ENCODE peak calls at places on chromosomes 2 and 18, in seven cellular contexts. L is spleen, M is K562, S is HCT116, W is prostate gland, E is adrenal gland, Q is lower leg skin. U is an unnamed sample.

GRCh38 chr18:46452820-46453219 is 204.2 kb downstream of the LOXHD1 start:
- DNase-seq in L (no peak), M (no peak), S (peak), W (no peak), E (no peak), Q (no peak), U (no peak)

GRCh38 chr18:37107748-37108522 is 279.0 kb downstream of the KIAA1328 start:
- DNase-seq in L (no peak), M (no peak), S (no peak), W (no peak), E (no peak), Q (no peak), U (peak)

GRCh38 chr2:150850641-150851040 is 363.2 kb upstream of the RND3 start:
- DNase-seq in L (no peak), M (no peak), S (no peak), W (no peak), E (no peak), Q (no peak), U (no peak)

GRCh38 chr18:29892960-29893558 is 1149.5 kb downstream of the DSC3 start:
- DNase-seq in L (no peak), M (peak), S (no peak), W (no peak), E (no peak), Q (no peak), U (no peak)

GRCh38 chr2:88210132-88211004 is 40.2 kb downstream of the THNSL2 start:
- DNase-seq in L (no peak), M (no peak), S (no peak), W (no peak), E (no peak), Q (no peak), U (no peak)

GRCh38 chr2:95310651-95311050 is 13.5 kb downstream of the KCNIP3 start:
- DNase-seq in L (no peak), M (no peak), S (no peak), W (no peak), E (no peak), Q (no peak), U (no peak)

GRCh38 chr2:240840435-240841060 is 20.5 kb upstream of the KIF1A start:
- DNase-seq in L (no peak), M (peak), S (peak), W (peak), E (peak), Q (no peak), U (peak)

GRCh38 chr18:12000072-12000659 is 18.9 kb downstream of the IMPA2 start:
- DNase-seq in L (no peak), M (no peak), S (no peak), W (no peak), E (no peak), Q (no peak), U (no peak)

GRCh38 chr2:27127883-27128670 is 4.5 kb downstream of the ABHD1 start:
- DNase-seq in L (no peak), M (no peak), S (no peak), W (no peak), E (no peak), Q (no peak), U (no peak)

GRCh38 chr18:63409301-63409700 is 13.0 kb downstream of the VPS4B start:
- DNase-seq in L (no peak), M (no peak), S (no peak), W (no peak), E (no peak), Q (no peak), U (no peak)

GRCh38 chr18:62682396-62682795 is 32.9 kb upstream of the PHLPP1 start:
- DNase-seq in L (no peak), M (no peak), S (no peak), W (no peak), E (no peak), Q (no peak), U (no peak)

GRCh38 chr2:56287974-56288373 is 104.2 kb downstream of the CCDC85A start:
- DNase-seq in L (no peak), M (no peak), S (peak), W (no peak), E (no peak), Q (no peak), U (no peak)

GRCh38 chr2:66929632-66930385 is 467.3 kb upstream of the ETAA1 start:
- DNase-seq in L (peak), M (no peak), S (no peak), W (peak), E (peak), Q (peak), U (peak)

GRCh38 chr18:24990548-24991219 is 361.3 kb downstream of the ZNF521 start:
- DNase-seq in L (no peak), M (no peak), S (no peak), W (no peak), E (no peak), Q (no peak), U (no peak)

GRCh38 chr2:54581326-54582039 is 125.4 kb downstream of the SPTBN1 start:
- DNase-seq in L (no peak), M (no peak), S (no peak), W (no peak), E (no peak), Q (no peak), U (no peak)

GRCh38 chr2:9355270-9355669 is 68.1 kb downstream of the ITGB1BP1 start:
- DNase-seq in L (no peak), M (no peak), S (no peak), W (no peak), E (no peak), Q (no peak), U (no peak)

GRCh38 chr2:170843656-170844055 is 27.0 kb downstream of the GAD1 start:
- DNase-seq in L (no peak), M (no peak), S (peak), W (no peak), E (no peak), Q (no peak), U (no peak)

GRCh38 chr18:45891806-45892205 is 66.3 kb downstream of the SIGLEC15 start:
- DNase-seq in L (no peak), M (no peak), S (no peak), W (no peak), E (no peak), Q (no peak), U (no peak)

GRCh38 chr2:17754773-17755425 is 961 bp downstream of the GEN1 start:
- DNase-seq in L (no peak), M (peak), S (no peak), W (no peak), E (no peak), Q (no peak), U (no peak)

GRCh38 chr18:71583291-71583690 is 960.9 kb downstream of the CBLN2 start:
- DNase-seq in L (no peak), M (no peak), S (no peak), W (no peak), E (no peak), Q (no peak), U (no peak)

GRCh38 chr2:65389476-65389875 is 42.9 kb downstream of the SPRED2 start:
- DNase-seq in L (no peak), M (no peak), S (no peak), W (no peak), E (no peak), Q (no peak), U (no peak)

GRCh38 chr2:173417801-173418200 is 63.1 kb downstream of the CDCA7 start:
- DNase-seq in L (no peak), M (no peak), S (no peak), W (no peak), E (no peak), Q (no peak), U (no peak)

GRCh38 chr2:145598434-145598833 is 1078.5 kb upstream of the ZEB2 start:
- DNase-seq in L (no peak), M (no peak), S (no peak), W (no peak), E (no peak), Q (no peak), U (no peak)

GRCh38 chr2:224982910-224983688 is 59.2 kb downstream of the DOCK10 start:
- DNase-seq in L (no peak), M (no peak), S (no peak), W (no peak), E (no peak), Q (no peak), U (no peak)

GRCh38 chr2:180520206-180520605 is 460.2 kb upstream of the UBE2E3 start:
- DNase-seq in L (no peak), M (no peak), S (peak), W (no peak), E (no peak), Q (no peak), U (no peak)

GRCh38 chr2:19944205-19944845 is 42.5 kb upstream of the TTC32 start:
- DNase-seq in L (no peak), M (no peak), S (no peak), W (no peak), E (no peak), Q (no peak), U (no peak)

GRCh38 chr2:45974056-45974455 is 322.6 kb downstream of the PRKCE start:
- DNase-seq in L (no peak), M (no peak), S (no peak), W (no peak), E (no peak), Q (no peak), U (no peak)

GRCh38 chr2:231970461-231970860 is 8.9 kb downstream of the DIS3L2 start:
- DNase-seq in L (no peak), M (no peak), S (no peak), W (no peak), E (no peak), Q (no peak), U (no peak)

GRCh38 chr2:160125366-160125765 is 63.0 kb upstream of the PLA2R1 start:
- DNase-seq in L (no peak), M (no peak), S (no peak), W (no peak), E (no peak), Q (no peak), U (no peak)

GRCh38 chr2:233387667-233388528 is 33.6 kb downstream of the DGKD start:
- DNase-seq in L (no peak), M (no peak), S (no peak), W (peak), E (peak), Q (peak), U (peak)

GRCh38 chr2:223692227-223692947 is 90.2 kb upstream of the SCG2 start:
- DNase-seq in L (no peak), M (peak), S (peak), W (no peak), E (peak), Q (peak), U (peak)

GRCh38 chr2:31387850-31388249 is 26.7 kb downstream of the XDH start:
- DNase-seq in L (no peak), M (no peak), S (no peak), W (no peak), E (no peak), Q (no peak), U (no peak)

GRCh38 chr2:138712212-138712979 is 67.8 kb downstream of the NXPH2 start:
- DNase-seq in L (no peak), M (no peak), S (no peak), W (no peak), E (no peak), Q (no peak), U (no peak)

GRCh38 chr2:178836807-178837206 is 29.6 kb upstream of the TTN start:
- DNase-seq in L (no peak), M (no peak), S (no peak), W (no peak), E (no peak), Q (no peak), U (no peak)

GRCh38 chr2:201472411-201472810 is 20.9 kb downstream of the STRADB start:
- DNase-seq in L (no peak), M (no peak), S (no peak), W (no peak), E (no peak), Q (no peak), U (no peak)

GRCh38 chr18:12890500-12890899 is 6.5 kb upstream of the PTPN2 start:
- DNase-seq in L (no peak), M (peak), S (no peak), W (no peak), E (no peak), Q (no peak), U (no peak)

GRCh38 chr2:86786001-86786536 is 4.6 kb downstream of the CD8A start:
- DNase-seq in L (no peak), M (no peak), S (no peak), W (no peak), E (no peak), Q (no peak), U (no peak)

GRCh38 chr2:234570476-234570875 is 73.6 kb upstream of the ARL4C start:
- DNase-seq in L (no peak), M (no peak), S (no peak), W (no peak), E (no peak), Q (no peak), U (no peak)

GRCh38 chr2:234566622-234567021 is 69.7 kb upstream of the ARL4C start:
- DNase-seq in L (no peak), M (no peak), S (no peak), W (no peak), E (no peak), Q (no peak), U (no peak)

GRCh38 chr2:234569776-234570430 is 73.0 kb upstream of the ARL4C start:
- DNase-seq in L (no peak), M (no peak), S (no peak), W (no peak), E (no peak), Q (no peak), U (no peak)

GRCh38 chr2:234577191-234577590 is 80.3 kb upstream of the ARL4C start:
- DNase-seq in L (no peak), M (no peak), S (no peak), W (no peak), E (no peak), Q (no peak), U (no peak)

GRCh38 chr2:234571620-234572407 is 74.9 kb upstream of the ARL4C start:
- DNase-seq in L (no peak), M (no peak), S (no peak), W (no peak), E (no peak), Q (no peak), U (no peak)
- H3K4me3 ChIP-seq in L (no peak), M (no peak), S (no peak), W (no peak), E (no peak), Q (no peak), U (no peak)

DNA sequence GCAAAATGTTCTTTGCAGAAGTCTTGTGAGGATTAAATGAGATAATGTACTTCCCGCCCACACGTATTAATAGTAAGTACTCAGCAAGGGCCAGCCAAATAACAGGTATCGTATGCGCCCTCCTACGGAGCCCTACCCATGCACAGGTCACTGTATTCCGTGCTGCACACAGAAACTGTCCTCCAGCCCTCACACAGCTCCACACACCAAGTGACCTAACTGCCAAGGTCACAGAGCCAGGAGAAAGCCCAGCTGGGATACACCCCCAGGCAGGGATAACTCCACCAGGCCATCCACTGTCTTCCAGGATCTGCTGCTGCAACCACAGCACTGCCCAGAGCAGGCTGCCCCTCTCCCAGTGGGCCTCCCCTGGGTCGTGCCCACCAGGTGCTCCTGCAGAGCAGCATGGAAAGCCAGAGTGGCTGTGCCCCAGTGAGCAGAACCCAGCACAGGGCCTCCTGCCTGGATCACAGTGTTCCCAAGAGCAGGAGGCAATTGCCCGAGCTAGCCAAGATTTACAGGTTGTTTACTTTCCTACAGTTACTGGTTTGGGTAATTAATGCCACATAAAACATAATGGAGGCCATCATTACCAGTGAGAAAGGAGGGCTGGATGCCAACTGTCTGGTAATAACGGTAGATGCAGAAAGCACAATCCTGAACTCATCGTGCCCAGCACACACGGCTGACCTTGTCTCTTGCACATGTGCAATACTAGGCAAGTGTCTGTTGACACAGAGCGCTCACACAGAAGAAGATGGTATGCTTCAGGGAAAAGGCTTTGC is 24.4 kb downstream of the TFCP2L1 start:
- DNase-seq in L (peak), M (no peak), S (no peak), W (peak), E (peak), Q (no peak), U (peak)
- TF ChIP-seq POLR2A in L (no peak), M (no peak), S (no peak), W (no peak), E (no peak), Q (no peak), U (no peak)

GRCh38 chr2:149597050-149598013 is 9.8 kb upstream of the MMADHC start:
- DNase-seq in L (no peak), M (peak), S (peak), W (peak), E (peak), Q (peak), U (peak)
- H3K4me3 ChIP-seq in L (peak), M (no peak), S (peak), W (no peak), E (no peak), Q (no peak), U (no peak)

GRCh38 chr2:143936758-143937562 is 583.0 kb downstream of the ZEB2 start:
- DNase-seq in L (peak), M (no peak), S (no peak), W (no peak), E (no peak), Q (no peak), U (no peak)
- TF ChIP-seq POLR2A in L (no peak), M (no peak), S (no peak), W (no peak), E (no peak), Q (no peak), U (no peak)

GRCh38 chr18:77080283-77080682 is 52.3 kb downstream of the MBP start:
- DNase-seq in L (no peak), M (no peak), S (no peak), W (no peak), E (no peak), Q (no peak), U (no peak)
- H3K4me3 ChIP-seq in L (peak), M (no peak), S (no peak), W (no peak), E (no peak), Q (no peak), U (no peak)

GRCh38 chr2:214809751-214810564 is 475 bp upstream of the BARD1 start:
- DNase-seq in L (peak), M (peak), S (peak), W (peak), E (peak), Q (peak), U (peak)
- TF ChIP-seq POLR2A in L (no peak), M (peak), S (no peak), W (peak), E (no peak), Q (no peak), U (peak)

DNA sequence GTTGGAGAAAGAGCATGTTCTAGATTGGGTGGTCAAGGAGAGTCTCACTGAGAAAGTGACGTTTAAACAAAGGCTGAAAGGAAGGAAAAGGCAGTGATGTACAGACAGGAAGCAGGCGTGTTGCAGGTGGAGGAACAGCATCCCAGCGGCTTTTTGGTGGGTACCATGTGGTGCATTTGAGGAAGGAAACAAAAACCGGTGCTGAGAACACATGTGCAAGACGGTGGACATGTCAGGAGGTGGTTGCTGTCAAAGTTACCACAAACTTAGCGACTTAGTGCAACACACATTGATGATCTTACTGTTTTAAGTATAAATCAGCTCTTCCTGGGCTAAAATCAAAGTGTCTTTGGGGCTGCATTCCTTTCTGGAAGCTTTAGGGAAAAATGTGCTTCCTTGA is 380.7 kb downstream of the FBXO15 start:
- DNase-seq in L (no peak), M (no peak), S (no peak), W (no peak), E (no peak), Q (no peak), U (no peak)
- H3K4me3 ChIP-seq in L (no peak), M (no peak), S (no peak), W (no peak), E (no peak), Q (no peak), U (no peak)

GRCh38 chr18:59537581-59537980 is 159.6 kb downstream of the CCBE1 start:
- DNase-seq in L (no peak), M (no peak), S (no peak), W (no peak), E (no peak), Q (no peak), U (no peak)

GRCh38 chr18:59540819-59541218 is 156.4 kb downstream of the CCBE1 start:
- DNase-seq in L (no peak), M (no peak), S (no peak), W (no peak), E (no peak), Q (no peak), U (no peak)

GRCh38 chr18:59536181-59536580 is 161.0 kb downstream of the CCBE1 start:
- DNase-seq in L (no peak), M (no peak), S (no peak), W (no peak), E (no peak), Q (no peak), U (no peak)

GRCh38 chr18:59540356-59540755 is 156.9 kb downstream of the CCBE1 start:
- DNase-seq in L (no peak), M (no peak), S (no peak), W (no peak), E (no peak), Q (no peak), U (no peak)

DNA sequence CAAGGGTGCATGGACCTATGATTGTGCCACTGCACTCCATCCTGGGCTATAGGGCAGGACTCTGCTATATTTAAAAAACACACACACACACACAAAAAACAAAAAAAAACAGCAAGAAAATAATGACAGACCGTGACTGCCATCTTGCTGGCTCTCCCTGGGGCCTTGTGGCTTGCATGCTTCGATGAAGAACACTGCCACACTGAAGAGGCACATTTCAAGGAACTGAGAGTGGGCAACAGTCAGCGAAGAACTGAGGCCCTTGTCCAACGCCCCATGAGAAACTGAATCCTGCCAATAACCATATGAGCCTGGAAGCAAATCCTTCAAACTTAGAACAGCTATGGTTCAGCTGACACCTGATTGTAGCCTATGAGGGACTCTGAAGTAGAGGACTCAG is 158.1 kb downstream of the CCBE1 start:
- DNase-seq in L (no peak), M (no peak), S (no peak), W (no peak), E (no peak), Q (no peak), U (no peak)
- TF ChIP-seq POLR2A in L (no peak), M (no peak), S (no peak), W (no peak), E (no peak), Q (no peak), U (no peak)